ENCODE peak calls at places on chromosomes 16 and 17, in seven cellular contexts. H, R, X, W, N, M and J are unnamed samples.

GRCh38 chr17:7340179-7340578 is 3.9 kb downstream of the ACAP1 start:
- DNase-seq in W (no peak), X (no peak), H (no peak), M (no peak), N (no peak), R (no peak), J (no peak)

GRCh38 chr17:57784226-57784895 is 39.3 kb upstream of the CCDC182 start:
- DNase-seq in N (no peak), R (no peak), X (no peak), M (no peak), W (no peak), H (no peak), J (no peak)

GRCh38 chr16:27242868-27243590 is 25.5 kb downstream of the NSMCE1 start:
- DNase-seq in M (no peak), H (peak; percentile 58), R (peak; percentile 42), X (peak; percentile 83), W (peak; percentile 43), N (no peak), J (no peak)

GRCh38 chr17:79804856-79805696 is 8.2 kb upstream of the CBX8 start:
- DNase-seq in R (no peak), W (no peak), H (no peak), N (no peak), M (no peak), X (no peak), J (no peak)

GRCh38 chr17:80539022-80539421 is 5.6 kb upstream of the RPTOR start:
- DNase-seq in N (no peak), R (no peak), X (no peak), W (peak; percentile 81), M (no peak), H (no peak), J (no peak)

GRCh38 chr16:69393898-69394849 is 8.4 kb upstream of the TERF2 start:
- DNase-seq in R (no peak), X (no peak), W (no peak), N (no peak), H (no peak), M (no peak), J (no peak)

GRCh38 chr16:66606000-66606751 is 1.7 kb downstream of the CMTM3 start:
- DNase-seq in W (peak; percentile 29), X (no peak), M (no peak), N (no peak), H (no peak), R (no peak), J (peak; percentile 49)

GRCh38 chr17:43998552-43998951 is 5.9 kb upstream of the NAGS start:
- DNase-seq in M (no peak), N (no peak), W (peak; percentile 27), R (no peak), X (peak; percentile 30), H (no peak), J (no peak)

GRCh38 chr17:83124871-83125514 is 45.6 kb downstream of the METRNL start:
- DNase-seq in X (no peak), R (no peak), H (no peak), N (no peak), M (no peak), W (peak; percentile 57), J (no peak)

GRCh38 chr17:37447641-37448040 is 41.0 kb downstream of the TADA2A start:
- DNase-seq in N (no peak), X (peak; percentile 74), M (no peak), R (no peak), H (no peak), W (no peak), J (no peak)

GRCh38 chr17:69761767-69762321 is 313.2 kb upstream of the KCNJ16 start:
- DNase-seq in W (no peak), R (no peak), H (no peak), M (no peak), X (peak; percentile 94), N (no peak), J (no peak)

GRCh38 chr16:81745704-81746558 is 33.2 kb upstream of the PLCG2 start:
- DNase-seq in W (peak; percentile 55), X (peak; percentile 57), M (peak; percentile 84), N (peak; percentile 89), H (peak; percentile 65), R (peak; percentile 54), J (peak; percentile 70)

GRCh38 chr17:29154516-29155234 is 25.5 kb downstream of the MYO18A start:
- DNase-seq in W (no peak), H (no peak), R (no peak), M (no peak), N (no peak), X (no peak), J (no peak)

GRCh38 chr16:54268766-54269165 is 17.8 kb downstream of the IRX3 start:
- DNase-seq in M (no peak), H (no peak), R (no peak), N (no peak), X (no peak), W (no peak), J (no peak)

GRCh38 chr16:66273644-66274334 is 92.7 kb upstream of the CDH5 start:
- DNase-seq in H (no peak), M (no peak), R (no peak), N (no peak), W (no peak), X (peak; percentile 34), J (no peak)

GRCh38 chr17:50807014-50807413 is 28.4 kb upstream of the WFIKKN2 start:
- DNase-seq in N (no peak), M (no peak), R (no peak), W (no peak), H (no peak), X (no peak), J (no peak)

GRCh38 chr17:29929006-29929543 is 953 bp downstream of the SSH2 start:
- DNase-seq in W (peak; percentile 44), N (no peak), H (peak; percentile 30), X (peak; percentile 76), M (peak; percentile 16), R (no peak), J (no peak)

GRCh38 chr16:4345439-4346204 is 5.5 kb downstream of the PAM16 start:
- DNase-seq in N (no peak), W (no peak), R (no peak), M (no peak), X (no peak), H (peak; percentile 62), J (no peak)

GRCh38 chr17:9729034-9729650 is 62.2 kb downstream of the DHRS7C start:
- DNase-seq in X (peak; percentile 65), R (no peak), W (peak; percentile 6), M (peak; percentile 63), N (no peak), H (peak; percentile 34), J (no peak)